ENCODE peak calls at places on chromosomes 5 and 9, in four cellular contexts. C, Z, O and V are unnamed samples.

GRCh38 chr5:134242146-134242545 is 16.3 kb upstream of the PPP2CA start:
- DNase-seq in C (no peak), Z (no peak), O (peak), V (peak)

GRCh38 chr9:130513094-130513493 is 66.3 kb upstream of the FUBP3 start:
- DNase-seq in C (no peak), Z (no peak), O (no peak), V (no peak)

GRCh38 chr9:96417610-96418073 is 528 bp downstream of the ZNF367 start:
- DNase-seq in C (no peak), Z (no peak), O (no peak), V (no peak)

GRCh38 chr9:77604316-77604715 is 43.8 kb downstream of the GNA14 start:
- DNase-seq in C (no peak), Z (no peak), O (no peak), V (no peak)

GRCh38 chr9:19161257-19162025 is 34.1 kb upstream of the PLIN2 start:
- DNase-seq in C (no peak), Z (no peak), O (no peak), V (no peak)

GRCh38 chr5:159533197-159533596 is 202.9 kb upstream of the IL12B start:
- DNase-seq in C (no peak), Z (no peak), O (no peak), V (no peak)

GRCh38 chr5:53965459-53965858 is 344.9 kb downstream of the ARL15 start:
- DNase-seq in C (no peak), Z (no peak), O (no peak), V (no peak)

GRCh38 chr5:73388371-73388684 is 60.2 kb downstream of the FOXD1 start:
- DNase-seq in C (no peak), Z (no peak), O (no peak), V (no peak)

GRCh38 chr5:10157085-10157669 is 92.5 kb downstream of the ATPSCKMT start:
- DNase-seq in C (no peak), Z (peak), O (no peak), V (no peak)

GRCh38 chr9:33184947-33185346 is 17.8 kb upstream of the B4GALT1 start:
- DNase-seq in C (no peak), Z (no peak), O (no peak), V (no peak)

GRCh38 chr5:175688352-175689146 is 30.7 kb downstream of the HRH2 start:
- DNase-seq in C (no peak), Z (no peak), O (no peak), V (no peak)